ENCODE peak calls at places on chromosomes 13 and 19, in four cellular contexts. I is non-pigmented ciliary epithelial cell; J is EL; P is stimulated activated CD8-positive, alpha-beta memory T cell treated with anti-CD3 and anti-CD28 coated beads, Interleukin-15, amount 100 ng/mL, for 4 hours. M is an unnamed sample.

GRCh38 chr13:79742923-79743322 is 262.0 kb downstream of the NDFIP2 start:
- DNase-seq in I (no peak), J (no peak), P (no peak), M (no peak)

GRCh38 chr19:37007587-37008220 is 70.5 kb upstream of the ZNF420 start:
- DNase-seq in I (no peak), J (no peak), P (peak; percentile 3), M (peak; percentile 7)

GRCh38 chr13:50842246-50842645 is 1.2 kb downstream of the DLEU7 start:
- DNase-seq in I (no peak), J (no peak), P (no peak), M (no peak)

GRCh38 chr13:66036024-66036614 is 1194.0 kb downstream of the PCDH9 start:
- DNase-seq in I (no peak), J (no peak), P (no peak), M (no peak)

GRCh38 chr19:8926341-8926740 is 83.9 kb downstream of the MUC16 start:
- DNase-seq in I (no peak), J (no peak), P (no peak), M (no peak)

GRCh38 chr13:36981156-36981743 is 17.9 kb downstream of the ALG5 start:
- DNase-seq in I (no peak), J (peak; percentile 55), P (no peak), M (no peak)

GRCh38 chr13:77896536-77896935 is 22.1 kb downstream of the EDNRB start:
- DNase-seq in I (no peak), J (no peak), P (no peak), M (no peak)

GRCh38 chr19:30842926-30843325 is 470.7 kb downstream of the ZNF536 start:
- DNase-seq in I (no peak), J (no peak), P (no peak), M (no peak)

GRCh38 chr19:3190470-3190770 is 4.7 kb downstream of the NCLN start:
- DNase-seq in I (no peak), J (no peak), P (no peak), M (no peak)

GRCh38 chr19:48815870-48816501 is 5.2 kb upstream of the BCAT2 start:
- DNase-seq in I (no peak), J (no peak), P (no peak), M (no peak)

GRCh38 chr19:1251233-1251502 is 2.8 kb downstream of the MIDN start:
- DNase-seq in I (no peak), J (peak; percentile 78), P (no peak), M (no peak)

GRCh38 chr13:75194717-75195116 is 287.3 kb downstream of the TBC1D4 start:
- DNase-seq in I (no peak), J (no peak), P (no peak), M (no peak)

GRCh38 chr13:96810104-96810503 is 184.2 kb downstream of the OXGR1 start:
- DNase-seq in I (no peak), J (no peak), P (no peak), M (no peak)

GRCh38 chr13:31887311-31887710 is 144.3 kb upstream of the FRY start:
- DNase-seq in I (peak; percentile 23), J (peak; percentile 36), P (no peak), M (peak; percentile 92)

GRCh38 chr13:33497146-33497845 is 211.7 kb upstream of the STARD13 start:
- DNase-seq in I (no peak), J (peak; percentile 47), P (no peak), M (no peak)

GRCh38 chr13:113766035-113766800 is 7.2 kb downstream of the TMEM255B start:
- DNase-seq in I (no peak), J (no peak), P (no peak), M (no peak)

GRCh38 chr19:16293133-16294085 is 31.2 kb upstream of the KLF2 start:
- DNase-seq in I (peak; percentile 78), J (peak; percentile 89), P (no peak), M (peak; percentile 96)

GRCh38 chr13:75461314-75461713 is 20.7 kb downstream of the TBC1D4 start:
- DNase-seq in I (no peak), J (peak; percentile 16), P (no peak), M (no peak)

GRCh38 chr19:41705393-41706174 is 2.8 kb upstream of the CEACAM5 start:
- DNase-seq in I (no peak), J (peak; percentile 10), P (no peak), M (no peak)

GRCh38 chr13:106033634-106034033 is 501.8 kb downstream of the EFNB2 start:
- DNase-seq in I (no peak), J (no peak), P (no peak), M (peak; percentile 54)

GRCh38 chr13:21434588-21434987 is 24.5 kb downstream of the ZDHHC20 start:
- DNase-seq in I (no peak), J (no peak), P (no peak), M (no peak)

GRCh38 chr19:11736696-11737095 is 2.0 kb downstream of the ZNF823 start:
- DNase-seq in I (no peak), J (peak; percentile 85), P (no peak), M (no peak)

GRCh38 chr13:39751805-39752204 is 96.3 kb downstream of the COG6 start:
- DNase-seq in I (no peak), J (no peak), P (no peak), M (no peak)

GRCh38 chr13:85755123-85755522 is 44.1 kb downstream of the SLITRK6 start:
- DNase-seq in I (no peak), J (no peak), P (no peak), M (no peak)

GRCh38 chr13:43057653-43058317 is 34.4 kb downstream of the DNAJC15 start:
- DNase-seq in I (peak; percentile 27), J (peak; percentile 42), P (no peak), M (peak; percentile 11)